ENCODE peak calls at places on chromosomes 13 and 19, in six cellular contexts. U is KBM-7; J is stimulated activated CD8-positive, alpha-beta memory T cell treated with anti-CD3 and anti-CD28 coated beads, Interleukin-7, amount 100 ng/mL, for 1 hour; Z is thoracic aorta; H is effector CD4-positive, alpha-beta T cell; D is HTR-8/SVneo. M is an unnamed sample.

GRCh38 chr13:38641164-38641948 is 45.5 kb upstream of the FREM2 start:
- DNase-seq in U (no peak), J (no peak), Z (no peak), H (no peak), D (no peak), M (no peak)

GRCh38 chr13:87952377-87952776 is 281.2 kb downstream of the SLITRK5 start:
- DNase-seq in U (no peak), J (no peak), Z (no peak), H (no peak), D (no peak), M (no peak)

GRCh38 chr19:46124638-46125115 is at the start of gene IGFL3:
- DNase-seq in U (no peak), J (no peak), Z (no peak), H (no peak), D (no peak), M (peak; percentile 35)

GRCh38 chr19:3503036-3503572 is 2.6 kb upstream of the DOHH start:
- DNase-seq in U (no peak), J (no peak), Z (no peak), H (no peak), D (no peak), M (no peak)

GRCh38 chr13:87259479-87260083 is 411.6 kb upstream of the SLITRK5 start:
- DNase-seq in U (peak; percentile 35), J (no peak), Z (no peak), H (no peak), D (no peak), M (no peak)

GRCh38 chr19:2578391-2578826 is 102.5 kb downstream of the GADD45B start:
- DNase-seq in U (no peak), J (no peak), Z (no peak), H (no peak), D (peak; percentile 52), M (peak; percentile 80)

GRCh38 chr19:49056101-49056901 is 1.2 kb downstream of the CGB7 start:
- DNase-seq in U (peak; percentile 61), J (peak; percentile 37), Z (no peak), H (peak; percentile 21), D (peak; percentile 85), M (peak; percentile 51)

GRCh38 chr19:45526143-45526542 is 18.9 kb downstream of the VASP start:
- DNase-seq in U (peak; percentile 53), J (no peak), Z (no peak), H (no peak), D (peak; percentile 74), M (peak; percentile 65)

GRCh38 chr19:35260694-35261304 is 8.0 kb upstream of the USF2 start:
- DNase-seq in U (no peak), J (no peak), Z (no peak), H (no peak), D (no peak), M (no peak)

GRCh38 chr13:51997641-51998330 is 13.5 kb downstream of the ATP7B start:
- DNase-seq in U (no peak), J (no peak), Z (no peak), H (no peak), D (no peak), M (no peak)

GRCh38 chr19:9641810-9642209 is 20.8 kb upstream of the ZNF561 start:
- DNase-seq in U (no peak), J (no peak), Z (no peak), H (no peak), D (no peak), M (no peak)

GRCh38 chr19:47227347-47228167 is 3.4 kb downstream of the BBC3 start:
- DNase-seq in U (peak; percentile 92), J (no peak), Z (peak; percentile 74), H (peak; percentile 28), D (peak; percentile 86), M (peak; percentile 94)

GRCh38 chr19:49459388-49459787 is 6.4 kb downstream of the ALDH16A1 start:
- DNase-seq in U (no peak), J (no peak), Z (no peak), H (no peak), D (no peak), M (no peak)

GRCh38 chr13:114202581-114202980 is 23.5 kb downstream of the CFAP97D2 start:
- DNase-seq in U (no peak), J (no peak), Z (no peak), H (no peak), D (no peak), M (no peak)

GRCh38 chr19:51799311-51799997 is 4.5 kb downstream of the FPR3 start:
- DNase-seq in U (peak; percentile 45), J (no peak), Z (peak; percentile 71), H (no peak), D (peak; percentile 86), M (peak; percentile 94)

GRCh38 chr13:40362502-40362901 is 303.9 kb downstream of the FOXO1 start:
- DNase-seq in U (no peak), J (no peak), Z (no peak), H (no peak), D (no peak), M (no peak)

GRCh38 chr19:16180611-16181010 is 4.6 kb upstream of the FAM32A start:
- DNase-seq in U (no peak), J (no peak), Z (no peak), H (no peak), D (peak; percentile 62), M (peak; percentile 58)

GRCh38 chr13:30119476-30119875 is 187.9 kb downstream of the KATNAL1 start:
- DNase-seq in U (peak; percentile 79), J (no peak), Z (no peak), H (no peak), D (peak; percentile 31), M (peak; percentile 69)

GRCh38 chr19:42010245-42011126 is 16.5 kb upstream of the ATP1A3 start:
- DNase-seq in U (no peak), J (no peak), Z (no peak), H (no peak), D (no peak), M (peak; percentile 62)

GRCh38 chr13:59663707-59664106 is 500.0 kb downstream of the DIAPH3 start:
- DNase-seq in U (no peak), J (no peak), Z (no peak), H (no peak), D (no peak), M (no peak)

GRCh38 chr19:41427647-41428480 is 690 bp upstream of the B3GNT8 start:
- DNase-seq in U (peak; percentile 91), J (peak; percentile 12), Z (no peak), H (peak; percentile 21), D (no peak), M (no peak)

GRCh38 chr13:80712026-80712425 is 371.1 kb upstream of the SPRY2 start:
- DNase-seq in U (no peak), J (no peak), Z (no peak), H (no peak), D (no peak), M (no peak)

GRCh38 chr13:40446365-40446764 is 220.1 kb downstream of the FOXO1 start:
- DNase-seq in U (peak; percentile 3), J (no peak), Z (no peak), H (no peak), D (no peak), M (peak; percentile 37)

GRCh38 chr19:45474941-45475516 is 7.2 kb downstream of the FOSB start:
- DNase-seq in U (no peak), J (no peak), Z (no peak), H (peak; percentile 39), D (no peak), M (peak; percentile 39)

GRCh38 chr19:15453091-15453498 is 3.3 kb upstream of the WIZ start:
- DNase-seq in U (no peak), J (no peak), Z (no peak), H (no peak), D (no peak), M (no peak)

GRCh38 chr13:33405371-33405770 is 119.8 kb upstream of the STARD13 start:
- DNase-seq in U (no peak), J (no peak), Z (no peak), H (no peak), D (no peak), M (no peak)

GRCh38 chr19:46716013-46716671 is 772 bp downstream of the PRKD2 start:
- DNase-seq in U (no peak), J (no peak), Z (no peak), H (no peak), D (no peak), M (no peak)

GRCh38 chr13:25836709-25837316 is 215.0 kb downstream of the SHISA2 start:
- DNase-seq in U (no peak), J (no peak), Z (no peak), H (no peak), D (no peak), M (no peak)